ENCODE peak calls at places on chromosomes 6 and 20, in four cellular contexts. One of them, this sample, is unnamed. For H3K36me3 and H3K4me1, the result is how much of the 10 kb centered on the place peaks cover.

GRCh38 chr6:54053893-54054391 is 57.3 kb upstream of the MLIP start:
- DNase-seq in CD4-positive, CD25-positive, alpha-beta regulatory T cell: no peak
- DNase-seq in suprapubic skin: no peak
- DNase-seq in hepatocyte: peak
- DNase-seq in this sample: peak

GRCh38 chr6:33410711-33411631 is at the start of gene PHF1:
- DNase-seq in suprapubic skin: no peak
- DNase-seq in CD4-positive, CD25-positive, alpha-beta regulatory T cell: no peak
- DNase-seq in hepatocyte: peak
- DNase-seq in this sample: no peak

GRCh38 chr6:52208612-52209011 is 22.4 kb downstream of the IL17A start:
- DNase-seq in suprapubic skin: no peak
- DNase-seq in CD4-positive, CD25-positive, alpha-beta regulatory T cell: no peak
- DNase-seq in hepatocyte: no peak
- DNase-seq in this sample: no peak

GRCh38 chr20:46547995-46548394 is 2.5 kb downstream of the OCSTAMP start:
- DNase-seq in CD4-positive, CD25-positive, alpha-beta regulatory T cell: no peak
- DNase-seq in hepatocyte: no peak
- DNase-seq in suprapubic skin: no peak
- DNase-seq in this sample: no peak

GRCh38 chr6:143536461-143536865 is 24.9 kb upstream of the FUCA2 start:
- DNase-seq in suprapubic skin: no peak
- DNase-seq in CD4-positive, CD25-positive, alpha-beta regulatory T cell: peak
- DNase-seq in hepatocyte: no peak
- DNase-seq in this sample: peak

GRCh38 chr6:40623178-40623577 is 36.0 kb upstream of the LRFN2 start:
- DNase-seq in hepatocyte: no peak
- DNase-seq in CD4-positive, CD25-positive, alpha-beta regulatory T cell: no peak
- DNase-seq in suprapubic skin: no peak
- DNase-seq in this sample: no peak

GRCh38 chr6:37137201-37137880 is 32.6 kb upstream of the PIM1 start:
- DNase-seq in hepatocyte: peak
- DNase-seq in CD4-positive, CD25-positive, alpha-beta regulatory T cell: no peak
- DNase-seq in suprapubic skin: no peak
- DNase-seq in this sample: peak

GRCh38 chr6:125414507-125414906 is 112.7 kb upstream of the HDDC2 start:
- DNase-seq in suprapubic skin: no peak
- DNase-seq in CD4-positive, CD25-positive, alpha-beta regulatory T cell: no peak
- DNase-seq in hepatocyte: no peak
- DNase-seq in this sample: no peak

GRCh38 chr20:24158271-24158670 is 169.7 kb upstream of the GGTLC1 start:
- DNase-seq in suprapubic skin: no peak
- DNase-seq in hepatocyte: no peak
- DNase-seq in CD4-positive, CD25-positive, alpha-beta regulatory T cell: no peak
- DNase-seq in this sample: no peak

GRCh38 chr6:134602123-134602522 is 284.2 kb upstream of the SGK1 start:
- DNase-seq in CD4-positive, CD25-positive, alpha-beta regulatory T cell: no peak
- DNase-seq in suprapubic skin: no peak
- DNase-seq in hepatocyte: no peak
- DNase-seq in this sample: no peak

GRCh38 chr20:6769953-6770831 is 2.7 kb downstream of the BMP2 start:
- DNase-seq in hepatocyte: peak
- DNase-seq in CD4-positive, CD25-positive, alpha-beta regulatory T cell: no peak
- DNase-seq in suprapubic skin: peak
- DNase-seq in this sample: no peak

GRCh38 chr20:52001999-52002666 is 189.4 kb downstream of the ZFP64 start:
- DNase-seq in hepatocyte: peak
- DNase-seq in suprapubic skin: no peak
- DNase-seq in CD4-positive, CD25-positive, alpha-beta regulatory T cell: no peak
- DNase-seq in this sample: peak

GRCh38 chr6:39402239-39402751 is 79.8 kb upstream of the KCNK16 start:
- DNase-seq in CD4-positive, CD25-positive, alpha-beta regulatory T cell: no peak
- DNase-seq in suprapubic skin: no peak
- DNase-seq in hepatocyte: no peak
- DNase-seq in this sample: no peak

GRCh38 chr6:94535798-94536197 is 1041.5 kb upstream of the MANEA start:
- DNase-seq in suprapubic skin: no peak
- DNase-seq in CD4-positive, CD25-positive, alpha-beta regulatory T cell: no peak
- DNase-seq in hepatocyte: no peak
- DNase-seq in this sample: no peak

GRCh38 chr6:157966990-157967389 is 14.7 kb upstream of the SYNJ2 start:
- DNase-seq in CD4-positive, CD25-positive, alpha-beta regulatory T cell: no peak
- DNase-seq in hepatocyte: peak
- DNase-seq in suprapubic skin: no peak
- DNase-seq in this sample: no peak

GRCh38 chr6:11525468-11526155 is 11.9 kb upstream of the TMEM170B start:
- DNase-seq in hepatocyte: peak
- DNase-seq in suprapubic skin: no peak
- DNase-seq in CD4-positive, CD25-positive, alpha-beta regulatory T cell: no peak
- DNase-seq in this sample: no peak

GRCh38 chr6:24431045-24431451 is 28.3 kb downstream of the MRS2 start:
- DNase-seq in CD4-positive, CD25-positive, alpha-beta regulatory T cell: peak
- DNase-seq in suprapubic skin: no peak
- DNase-seq in hepatocyte: peak
- DNase-seq in this sample: peak

GRCh38 chr6:128993161-128993560 is 110.2 kb downstream of the LAMA2 start:
- DNase-seq in hepatocyte: no peak
- DNase-seq in CD4-positive, CD25-positive, alpha-beta regulatory T cell: no peak
- DNase-seq in suprapubic skin: no peak
- DNase-seq in this sample: no peak

GRCh38 chr6:7725412-7725811 is 487 bp upstream of the BMP6 start:
- DNase-seq in hepatocyte: no peak
- DNase-seq in CD4-positive, CD25-positive, alpha-beta regulatory T cell: no peak
- DNase-seq in suprapubic skin: no peak
- DNase-seq in this sample: no peak

GRCh38 chr6:116059713-116060571 is 749 bp downstream of the FRK start:
- DNase-seq in CD4-positive, CD25-positive, alpha-beta regulatory T cell: no peak
- DNase-seq in hepatocyte: peak
- DNase-seq in suprapubic skin: no peak
- DNase-seq in this sample: no peak

GRCh38 chr6:24858154-24858801 is 59.6 kb upstream of the ARMH2 start:
- DNase-seq in suprapubic skin: no peak
- DNase-seq in hepatocyte: no peak
- DNase-seq in CD4-positive, CD25-positive, alpha-beta regulatory T cell: peak
- DNase-seq in this sample: no peak

GRCh38 chr6:122222761-122223160 is 176.7 kb upstream of the HSF2 start:
- DNase-seq in CD4-positive, CD25-positive, alpha-beta regulatory T cell: no peak
- DNase-seq in hepatocyte: no peak
- DNase-seq in suprapubic skin: no peak
- DNase-seq in this sample: no peak

GRCh38 chr20:325043-325888 is at the start of gene SOX12:
- DNase-seq in hepatocyte: peak
- DNase-seq in suprapubic skin: peak
- DNase-seq in CD4-positive, CD25-positive, alpha-beta regulatory T cell: peak
- DNase-seq in this sample: peak

GRCh38 chr6:120632975-120633374 is 701.3 kb downstream of the TBC1D32 start:
- DNase-seq in CD4-positive, CD25-positive, alpha-beta regulatory T cell: no peak
- DNase-seq in hepatocyte: no peak
- DNase-seq in suprapubic skin: no peak
- DNase-seq in this sample: no peak

GRCh38 chr6:125974214-125974866 is 12.0 kb upstream of the TRMT11 start:
- DNase-seq in hepatocyte: peak
- DNase-seq in suprapubic skin: no peak
- DNase-seq in CD4-positive, CD25-positive, alpha-beta regulatory T cell: peak
- DNase-seq in this sample: peak

GRCh38 chr6:167707686-167708500 is 118.8 kb upstream of the AFDN start:
- DNase-seq in hepatocyte: no peak
- DNase-seq in suprapubic skin: peak
- DNase-seq in CD4-positive, CD25-positive, alpha-beta regulatory T cell: no peak
- DNase-seq in this sample: no peak

GRCh38 chr6:57329933-57330332 is 12.5 kb downstream of the PRIM2 start:
- DNase-seq in hepatocyte: no peak
- DNase-seq in suprapubic skin: no peak
- DNase-seq in CD4-positive, CD25-positive, alpha-beta regulatory T cell: no peak
- DNase-seq in this sample: no peak
- H3K36me3 ChIP-seq in hepatocyte: under half
- H3K36me3 ChIP-seq in suprapubic skin: half or more
- H3K36me3 ChIP-seq in CD4-positive, CD25-positive, alpha-beta regulatory T cell: half or more
- H3K36me3 ChIP-seq in this sample: half or more

DNA sequence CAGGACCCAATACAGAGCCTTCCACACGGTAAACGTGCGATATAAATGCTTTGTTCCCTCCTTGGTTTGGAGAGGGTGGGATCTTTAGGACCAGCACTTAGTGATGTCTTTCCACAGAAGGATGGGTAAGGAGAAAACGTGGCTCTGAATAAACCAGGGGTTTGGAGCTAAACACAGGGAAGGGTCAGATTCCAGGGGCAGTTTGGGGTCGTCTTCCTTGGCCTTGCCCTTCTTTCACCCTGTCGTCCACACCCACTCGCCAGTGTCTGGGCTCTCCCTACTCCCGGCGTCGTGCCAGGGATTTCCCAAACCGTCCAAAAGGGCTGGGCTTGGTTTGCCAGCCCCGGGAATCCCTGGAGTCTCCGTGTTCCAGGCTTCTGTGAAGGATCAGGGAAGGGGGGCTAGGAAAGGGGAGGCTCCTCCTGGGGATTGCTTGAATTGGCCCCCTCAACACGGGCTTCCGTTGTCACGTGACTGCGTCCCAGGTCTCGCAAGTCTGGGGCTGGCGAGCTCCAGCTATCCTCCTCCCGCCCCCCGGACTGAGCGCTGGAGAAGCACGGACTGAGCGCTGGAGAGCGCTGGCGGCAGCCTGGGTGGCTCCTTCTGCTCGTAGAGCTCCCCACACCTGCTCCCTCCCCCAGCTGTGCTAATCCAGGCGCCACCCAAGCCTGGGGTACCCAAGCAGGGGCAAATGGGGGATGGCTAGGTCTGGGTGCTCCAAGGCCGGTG is 9.5 kb upstream of the ARMC12 start:
- DNase-seq in CD4-positive, CD25-positive, alpha-beta regulatory T cell: no peak
- DNase-seq in suprapubic skin: peak
- DNase-seq in hepatocyte: peak
- DNase-seq in this sample: peak
- H3K4me3 ChIP-seq in CD4-positive, CD25-positive, alpha-beta regulatory T cell: peak
- H3K4me3 ChIP-seq in suprapubic skin: peak
- H3K4me3 ChIP-seq in hepatocyte: peak
- H3K4me3 ChIP-seq in this sample: peak

GRCh38 chr6:1636971-1637871 is 27.5 kb downstream of the FOXC1 start:
- DNase-seq in suprapubic skin: no peak
- DNase-seq in hepatocyte: no peak
- DNase-seq in CD4-positive, CD25-positive, alpha-beta regulatory T cell: no peak
- DNase-seq in this sample: no peak
- H3K4me1 ChIP-seq in suprapubic skin: under half
- H3K4me1 ChIP-seq in hepatocyte: under half
- H3K4me1 ChIP-seq in CD4-positive, CD25-positive, alpha-beta regulatory T cell: under half
- H3K4me1 ChIP-seq in this sample: under half

GRCh38 chr20:57679113-57679512 is 30.7 kb downstream of the PMEPA1 start:
- DNase-seq in CD4-positive, CD25-positive, alpha-beta regulatory T cell: no peak
- DNase-seq in suprapubic skin: no peak
- DNase-seq in hepatocyte: no peak
- DNase-seq in this sample: no peak
- H3K36me3 ChIP-seq in CD4-positive, CD25-positive, alpha-beta regulatory T cell: under half
- H3K36me3 ChIP-seq in suprapubic skin: under half
- H3K36me3 ChIP-seq in hepatocyte: under half
- H3K36me3 ChIP-seq in this sample: under half

GRCh38 chr20:25250508-25250907 is 2.6 kb downstream of the PYGB start:
- DNase-seq in suprapubic skin: no peak
- DNase-seq in hepatocyte: peak
- DNase-seq in CD4-positive, CD25-positive, alpha-beta regulatory T cell: no peak
- DNase-seq in this sample: no peak

GRCh38 chr20:25252226-25252625 is 4.3 kb downstream of the PYGB start:
- DNase-seq in hepatocyte: peak
- DNase-seq in CD4-positive, CD25-positive, alpha-beta regulatory T cell: no peak
- DNase-seq in suprapubic skin: peak
- DNase-seq in this sample: no peak

GRCh38 chr20:25252686-25253421 is 5.0 kb downstream of the PYGB start:
- DNase-seq in suprapubic skin: peak
- DNase-seq in hepatocyte: peak
- DNase-seq in CD4-positive, CD25-positive, alpha-beta regulatory T cell: no peak
- DNase-seq in this sample: peak

GRCh38 chr20:25251019-25251418 is 3.1 kb downstream of the PYGB start:
- DNase-seq in suprapubic skin: peak
- DNase-seq in CD4-positive, CD25-positive, alpha-beta regulatory T cell: no peak
- DNase-seq in hepatocyte: peak
- DNase-seq in this sample: no peak

DNA sequence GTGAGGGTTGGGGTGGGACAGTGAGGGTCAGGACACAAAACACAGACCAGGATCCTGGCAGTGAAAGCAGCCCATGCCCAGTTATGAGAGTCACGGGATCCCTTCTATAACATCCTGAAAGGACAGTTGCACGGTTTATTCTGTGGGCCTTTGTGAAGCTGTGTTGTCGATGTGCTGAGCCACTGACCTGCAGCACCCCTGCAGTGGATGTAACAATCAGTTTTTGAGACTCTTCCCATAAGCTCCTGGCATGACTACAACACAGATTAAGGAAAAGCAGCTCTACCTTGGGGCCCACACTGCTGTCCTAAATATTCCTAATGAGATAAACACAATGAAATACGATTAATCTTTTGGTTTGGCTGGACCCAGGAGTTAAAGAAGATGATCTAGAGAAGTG is 3.7 kb downstream of the PYGB start:
- DNase-seq in suprapubic skin: peak
- DNase-seq in CD4-positive, CD25-positive, alpha-beta regulatory T cell: no peak
- DNase-seq in hepatocyte: peak
- DNase-seq in this sample: no peak
- H3K4me3 ChIP-seq in suprapubic skin: peak
- H3K4me3 ChIP-seq in CD4-positive, CD25-positive, alpha-beta regulatory T cell: no peak
- H3K4me3 ChIP-seq in hepatocyte: no peak
- H3K4me3 ChIP-seq in this sample: no peak

GRCh38 chr6:117494694-117495318 is 12.3 kb downstream of the DCBLD1 start:
- DNase-seq in suprapubic skin: no peak
- DNase-seq in CD4-positive, CD25-positive, alpha-beta regulatory T cell: no peak
- DNase-seq in hepatocyte: no peak
- DNase-seq in this sample: no peak

GRCh38 chr6:117496383-117496990 is 14.0 kb downstream of the DCBLD1 start:
- DNase-seq in CD4-positive, CD25-positive, alpha-beta regulatory T cell: no peak
- DNase-seq in suprapubic skin: no peak
- DNase-seq in hepatocyte: no peak
- DNase-seq in this sample: no peak

GRCh38 chr6:117494283-117494682 is 11.8 kb downstream of the DCBLD1 start:
- DNase-seq in CD4-positive, CD25-positive, alpha-beta regulatory T cell: no peak
- DNase-seq in hepatocyte: no peak
- DNase-seq in suprapubic skin: no peak
- DNase-seq in this sample: no peak

GRCh38 chr6:117495873-117496272 is 13.4 kb downstream of the DCBLD1 start:
- DNase-seq in suprapubic skin: no peak
- DNase-seq in hepatocyte: no peak
- DNase-seq in CD4-positive, CD25-positive, alpha-beta regulatory T cell: no peak
- DNase-seq in this sample: no peak

DNA sequence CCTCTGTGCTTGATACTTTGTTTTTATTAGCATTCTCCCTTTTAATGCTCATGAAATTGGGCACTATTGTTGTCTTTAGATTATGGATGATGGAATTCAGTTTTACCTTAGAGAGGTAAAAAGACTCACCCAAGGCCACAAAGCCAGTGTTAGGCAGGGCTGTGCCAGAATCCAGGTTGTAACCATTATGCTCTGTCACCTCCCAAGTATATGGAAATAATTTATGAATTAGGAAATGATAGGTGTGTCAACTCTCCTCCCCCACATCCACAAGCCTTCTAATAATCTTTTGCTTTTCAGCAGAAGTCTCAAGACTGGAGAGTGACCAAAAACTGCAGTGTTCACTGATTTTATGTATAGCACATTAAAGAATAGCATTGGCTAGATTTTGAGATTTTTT is 13.0 kb downstream of the DCBLD1 start:
- DNase-seq in suprapubic skin: no peak
- DNase-seq in hepatocyte: no peak
- DNase-seq in CD4-positive, CD25-positive, alpha-beta regulatory T cell: no peak
- DNase-seq in this sample: no peak
- H3K4me1 ChIP-seq in suprapubic skin: under half
- H3K4me1 ChIP-seq in hepatocyte: under half
- H3K4me1 ChIP-seq in CD4-positive, CD25-positive, alpha-beta regulatory T cell: under half
- H3K4me1 ChIP-seq in this sample: under half

This sample was measured in HAP-1.